ENCODE peak calls at places on chromosomes 7 and 10, in five cellular contexts. One of them, this sample, is unnamed.

GRCh38 chr7:55275291-55276200 is 89.6 kb upstream of the LANCL2 start:
- DNase-seq in mammary epithelial cell: no peak
- DNase-seq in Calu3: no peak
- DNase-seq in mucosa of descending colon: no peak
- DNase-seq in fibroblast of mammary gland: no peak
- DNase-seq in this sample: no peak

GRCh38 chr7:104800307-104800706 is 213.7 kb upstream of the KMT2E start:
- DNase-seq in Calu3: no peak
- DNase-seq in mammary epithelial cell: no peak
- DNase-seq in fibroblast of mammary gland: no peak
- DNase-seq in mucosa of descending colon: no peak
- DNase-seq in this sample: no peak

GRCh38 chr7:131057524-131058065 is 270.1 kb upstream of the MKLN1 start:
- DNase-seq in fibroblast of mammary gland: peak
- DNase-seq in Calu3: no peak
- DNase-seq in mucosa of descending colon: no peak
- DNase-seq in mammary epithelial cell: no peak
- DNase-seq in this sample: no peak

GRCh38 chr7:130993671-130994365 is 259.8 kb upstream of the KLF14 start:
- DNase-seq in mammary epithelial cell: no peak
- DNase-seq in fibroblast of mammary gland: no peak
- DNase-seq in mucosa of descending colon: no peak
- DNase-seq in Calu3: no peak
- DNase-seq in this sample: no peak

GRCh38 chr10:129982825-129983224 is 18.8 kb upstream of the EBF3 start:
- DNase-seq in Calu3: no peak
- DNase-seq in fibroblast of mammary gland: no peak
- DNase-seq in mammary epithelial cell: no peak
- DNase-seq in mucosa of descending colon: no peak
- DNase-seq in this sample: no peak

GRCh38 chr10:78038105-78038504 is 4.4 kb downstream of the RPS24 start:
- DNase-seq in Calu3: no peak
- DNase-seq in mucosa of descending colon: no peak
- DNase-seq in fibroblast of mammary gland: peak
- DNase-seq in mammary epithelial cell: peak
- DNase-seq in this sample: no peak

GRCh38 chr7:158757404-158757989 is 52.9 kb upstream of the NCAPG2 start:
- DNase-seq in mucosa of descending colon: no peak
- DNase-seq in mammary epithelial cell: no peak
- DNase-seq in Calu3: no peak
- DNase-seq in fibroblast of mammary gland: no peak
- DNase-seq in this sample: no peak

GRCh38 chr10:98956576-98957260 is 278.9 kb downstream of the HPSE2 start:
- DNase-seq in Calu3: no peak
- DNase-seq in mammary epithelial cell: peak
- DNase-seq in mucosa of descending colon: no peak
- DNase-seq in fibroblast of mammary gland: peak
- DNase-seq in this sample: no peak

GRCh38 chr7:27252935-27253333 is 10.3 kb downstream of the EVX1 start:
- DNase-seq in Calu3: no peak
- DNase-seq in mucosa of descending colon: no peak
- DNase-seq in fibroblast of mammary gland: no peak
- DNase-seq in mammary epithelial cell: no peak
- DNase-seq in this sample: no peak

GRCh38 chr10:32143302-32143847 is 87.2 kb upstream of the KIF5B start:
- DNase-seq in Calu3: no peak
- DNase-seq in mammary epithelial cell: peak
- DNase-seq in fibroblast of mammary gland: peak
- DNase-seq in mucosa of descending colon: no peak
- DNase-seq in this sample: no peak

GRCh38 chr7:107913846-107914245 is 22.9 kb downstream of the DLD start:
- DNase-seq in mammary epithelial cell: peak
- DNase-seq in mucosa of descending colon: no peak
- DNase-seq in Calu3: no peak
- DNase-seq in fibroblast of mammary gland: peak
- DNase-seq in this sample: no peak

GRCh38 chr7:28708033-28708451 is 250.1 kb downstream of the TRIL start:
- DNase-seq in Calu3: no peak
- DNase-seq in mammary epithelial cell: no peak
- DNase-seq in fibroblast of mammary gland: peak
- DNase-seq in mucosa of descending colon: no peak
- DNase-seq in this sample: no peak

GRCh38 chr10:51244739-51245138 is 170.5 kb downstream of the PRKG1 start:
- DNase-seq in mucosa of descending colon: no peak
- DNase-seq in mammary epithelial cell: no peak
- DNase-seq in Calu3: no peak
- DNase-seq in fibroblast of mammary gland: peak
- DNase-seq in this sample: no peak

GRCh38 chr7:81604075-81604807 is 165.6 kb downstream of the HGF start:
- DNase-seq in fibroblast of mammary gland: peak
- DNase-seq in mucosa of descending colon: no peak
- DNase-seq in Calu3: peak
- DNase-seq in mammary epithelial cell: no peak
- DNase-seq in this sample: no peak

GRCh38 chr7:109835577-109835976 is 1255.3 kb upstream of the LRRN3 start:
- DNase-seq in mucosa of descending colon: no peak
- DNase-seq in mammary epithelial cell: no peak
- DNase-seq in fibroblast of mammary gland: no peak
- DNase-seq in Calu3: no peak
- DNase-seq in this sample: no peak

GRCh38 chr10:86194684-86195083 is 171.9 kb downstream of the GRID1 start:
- DNase-seq in fibroblast of mammary gland: no peak
- DNase-seq in mucosa of descending colon: no peak
- DNase-seq in Calu3: no peak
- DNase-seq in mammary epithelial cell: no peak
- DNase-seq in this sample: no peak

GRCh38 chr10:72375585-72375984 is 20.9 kb upstream of the DNAJB12 start:
- DNase-seq in mammary epithelial cell: no peak
- DNase-seq in fibroblast of mammary gland: no peak
- DNase-seq in Calu3: peak
- DNase-seq in mucosa of descending colon: no peak
- DNase-seq in this sample: no peak

GRCh38 chr10:549391-549790 is 140.1 kb downstream of the DIP2C start:
- DNase-seq in Calu3: no peak
- DNase-seq in mammary epithelial cell: no peak
- DNase-seq in mucosa of descending colon: no peak
- DNase-seq in fibroblast of mammary gland: no peak
- DNase-seq in this sample: no peak

GRCh38 chr10:121771957-121772356 is 155.9 kb downstream of the ATE1 start:
- DNase-seq in Calu3: no peak
- DNase-seq in mucosa of descending colon: no peak
- DNase-seq in mammary epithelial cell: no peak
- DNase-seq in fibroblast of mammary gland: peak
- DNase-seq in this sample: no peak

GRCh38 chr7:11343818-11344413 is 370.2 kb downstream of the PHF14 start:
- DNase-seq in fibroblast of mammary gland: peak
- DNase-seq in mucosa of descending colon: no peak
- DNase-seq in Calu3: peak
- DNase-seq in mammary epithelial cell: peak
- DNase-seq in this sample: no peak

GRCh38 chr10:106378251-106378650 is 786.3 kb downstream of the SORCS1 start:
- DNase-seq in mammary epithelial cell: no peak
- DNase-seq in fibroblast of mammary gland: no peak
- DNase-seq in Calu3: no peak
- DNase-seq in mucosa of descending colon: no peak
- DNase-seq in this sample: no peak

GRCh38 chr7:170551-171363 is 21.6 kb upstream of the FAM20C start:
- DNase-seq in mammary epithelial cell: no peak
- DNase-seq in mucosa of descending colon: no peak
- DNase-seq in fibroblast of mammary gland: no peak
- DNase-seq in Calu3: no peak
- DNase-seq in this sample: no peak

GRCh38 chr7:92808006-92808405 is 28.4 kb downstream of the CDK6 start:
- DNase-seq in Calu3: no peak
- DNase-seq in fibroblast of mammary gland: peak
- DNase-seq in mucosa of descending colon: no peak
- DNase-seq in mammary epithelial cell: peak
- DNase-seq in this sample: no peak

GRCh38 chr7:42886129-42886528 is 25.7 kb downstream of the C7orf25 start:
- DNase-seq in fibroblast of mammary gland: peak
- DNase-seq in Calu3: no peak
- DNase-seq in mucosa of descending colon: no peak
- DNase-seq in mammary epithelial cell: peak
- DNase-seq in this sample: no peak

DNA sequence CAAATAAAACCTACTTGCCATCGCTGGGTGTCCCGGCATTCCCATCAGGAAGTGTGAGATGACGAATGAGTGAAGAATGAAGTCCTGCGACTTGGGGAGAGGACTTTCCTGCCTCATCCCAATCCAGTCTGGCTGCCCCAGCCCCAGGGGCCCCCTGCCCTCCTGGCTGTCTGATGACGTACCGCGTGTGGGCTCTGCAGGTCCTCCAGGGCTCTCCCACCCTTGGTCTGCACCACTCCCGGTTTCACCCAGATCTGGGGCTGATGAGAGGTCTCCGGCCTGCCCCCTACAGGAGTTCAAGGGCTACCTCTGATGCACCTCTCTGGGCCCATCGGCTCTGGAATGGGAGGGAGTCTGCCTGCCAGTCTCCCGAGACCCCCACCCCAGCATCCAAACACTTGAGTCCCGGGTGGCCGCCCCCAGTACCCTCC is 9.8 kb downstream of the ATP6V1F start:
- DNase-seq in Calu3: no peak
- DNase-seq in mammary epithelial cell: no peak
- DNase-seq in fibroblast of mammary gland: no peak
- DNase-seq in mucosa of descending colon: no peak
- DNase-seq in this sample: no peak
- TF ChIP-seq CTCF in Calu3: no peak
- TF ChIP-seq CTCF in mammary epithelial cell: no peak
- TF ChIP-seq CTCF in fibroblast of mammary gland: no peak
- TF ChIP-seq CTCF in mucosa of descending colon: no peak
- TF ChIP-seq CTCF in this sample: no peak

GRCh38 chr10:26962835-26963234 is 102.1 kb upstream of the ABI1 start:
- DNase-seq in fibroblast of mammary gland: no peak
- DNase-seq in Calu3: no peak
- DNase-seq in mammary epithelial cell: no peak
- DNase-seq in mucosa of descending colon: no peak
- DNase-seq in this sample: no peak

GRCh38 chr10:26960308-26960707 is 99.5 kb upstream of the ABI1 start:
- DNase-seq in mucosa of descending colon: no peak
- DNase-seq in fibroblast of mammary gland: no peak
- DNase-seq in mammary epithelial cell: no peak
- DNase-seq in Calu3: no peak
- DNase-seq in this sample: no peak

DNA sequence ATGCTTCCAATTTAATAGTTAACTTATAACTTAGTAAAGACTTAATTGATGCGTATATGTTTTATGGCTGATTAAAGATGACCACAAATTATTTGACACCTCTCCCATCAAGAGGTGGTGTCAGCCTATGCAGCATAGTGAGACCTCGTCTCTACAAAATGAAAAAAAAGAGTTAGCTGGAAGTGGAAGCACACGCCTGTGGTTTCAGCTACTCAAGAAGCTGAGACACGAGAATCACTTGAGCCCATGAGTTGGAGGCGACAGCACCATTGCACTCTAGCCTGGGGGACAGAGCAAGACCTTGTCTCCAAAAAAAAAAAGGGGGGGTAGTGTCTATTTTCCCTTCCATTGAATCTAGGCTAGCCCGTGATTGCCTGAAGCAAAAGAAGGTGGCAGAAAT is 99.1 kb upstream of the ABI1 start:
- DNase-seq in fibroblast of mammary gland: no peak
- DNase-seq in Calu3: no peak
- DNase-seq in mucosa of descending colon: no peak
- DNase-seq in mammary epithelial cell: no peak
- DNase-seq in this sample: no peak
- TF ChIP-seq CTCF in fibroblast of mammary gland: no peak
- TF ChIP-seq CTCF in Calu3: no peak
- TF ChIP-seq CTCF in mucosa of descending colon: no peak
- TF ChIP-seq CTCF in mammary epithelial cell: no peak
- TF ChIP-seq CTCF in this sample: no peak

DNA sequence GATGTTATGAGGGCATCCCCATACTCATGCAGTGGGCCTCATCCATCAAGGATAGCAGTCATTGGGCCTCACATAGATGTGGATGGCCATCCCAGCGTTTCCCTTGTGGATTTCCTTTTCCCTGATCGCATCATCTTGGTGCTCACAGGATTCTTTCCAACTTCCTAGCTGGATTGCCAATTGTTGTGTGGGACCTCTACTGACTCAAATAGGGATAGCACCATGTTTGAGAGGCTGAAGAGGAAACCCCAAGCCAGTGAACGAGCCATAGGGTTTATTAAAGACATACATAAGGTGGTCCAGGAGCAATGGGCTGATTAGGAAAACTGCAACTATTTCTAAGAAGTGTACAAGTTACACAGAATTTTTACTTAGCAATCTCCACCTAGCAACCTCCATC is 21.8 kb downstream of the ASZ1 start:
- DNase-seq in Calu3: no peak
- DNase-seq in mammary epithelial cell: no peak
- DNase-seq in fibroblast of mammary gland: no peak
- DNase-seq in mucosa of descending colon: no peak
- DNase-seq in this sample: no peak
- TF ChIP-seq CTCF in Calu3: no peak
- TF ChIP-seq CTCF in mammary epithelial cell: no peak
- TF ChIP-seq CTCF in fibroblast of mammary gland: no peak
- TF ChIP-seq CTCF in mucosa of descending colon: no peak
- TF ChIP-seq CTCF in this sample: no peak

GRCh38 chr10:125037145-125037544 is 95.2 kb downstream of the ZRANB1 start:
- DNase-seq in mammary epithelial cell: peak
- DNase-seq in fibroblast of mammary gland: peak
- DNase-seq in mucosa of descending colon: no peak
- DNase-seq in Calu3: no peak
- DNase-seq in this sample: peak

GRCh38 chr10:125039354-125039769 is 97.4 kb downstream of the ZRANB1 start:
- DNase-seq in fibroblast of mammary gland: no peak
- DNase-seq in mammary epithelial cell: no peak
- DNase-seq in mucosa of descending colon: no peak
- DNase-seq in Calu3: no peak
- DNase-seq in this sample: no peak

GRCh38 chr10:125041856-125042506 is 100.1 kb downstream of the ZRANB1 start:
- DNase-seq in Calu3: no peak
- DNase-seq in fibroblast of mammary gland: no peak
- DNase-seq in mammary epithelial cell: no peak
- DNase-seq in mucosa of descending colon: no peak
- DNase-seq in this sample: no peak

GRCh38 chr10:125035588-125036298 is 93.8 kb downstream of the ZRANB1 start:
- DNase-seq in fibroblast of mammary gland: no peak
- DNase-seq in mucosa of descending colon: no peak
- DNase-seq in mammary epithelial cell: no peak
- DNase-seq in Calu3: no peak
- DNase-seq in this sample: no peak

GRCh38 chr10:125038637-125039036 is 96.7 kb downstream of the ZRANB1 start:
- DNase-seq in mammary epithelial cell: no peak
- DNase-seq in mucosa of descending colon: peak
- DNase-seq in fibroblast of mammary gland: no peak
- DNase-seq in Calu3: peak
- DNase-seq in this sample: peak
- TF ChIP-seq CTCF in mammary epithelial cell: peak
- TF ChIP-seq CTCF in mucosa of descending colon: peak
- TF ChIP-seq CTCF in fibroblast of mammary gland: no peak
- TF ChIP-seq CTCF in Calu3: no peak
- TF ChIP-seq CTCF in this sample: peak